ENCODE peak calls at places on chromosomes 5 and 9, in ten cellular contexts. O is activated gamma-delta T cell; H is PC-3; G is HEK293T; I is T follicular helper cell; A is fibroblast of lung; Y is AG10803; Z is kidney; S is Right ventricle myocardium inferior; Q is naive thymus-derived CD8-positive, alpha-beta T cell. F is an unnamed sample.

GRCh38 chr5:34522599-34523381 is 133.3 kb upstream of the RAI14 start:
- DNase-seq in S (no peak), H (peak), Z (no peak), I (peak), Q (peak), O (no peak), A (peak), G (peak), Y (peak), F (no peak)

GRCh38 chr9:14750871-14751270 is 28.3 kb upstream of the CER1 start:
- DNase-seq in G (no peak), Z (no peak), Q (no peak), H (no peak), Y (no peak), A (no peak), S (no peak), I (no peak), O (no peak), F (no peak)

GRCh38 chr9:136095028-136095494 is at the start of gene NACC2:
- DNase-seq in G (peak), Q (no peak), A (peak), Y (peak), Z (no peak), I (no peak), O (peak), S (peak), H (peak), F (no peak)

GRCh38 chr9:85431396-85432102 is 310.2 kb downstream of the AGTPBP1 start:
- DNase-seq in Z (no peak), A (peak), Q (no peak), S (no peak), I (no peak), O (no peak), Y (peak), G (no peak), H (peak), F (no peak)

GRCh38 chr9:106859957-106860715 is 2.8 kb upstream of the ZNF462 start:
- DNase-seq in Z (peak), S (peak), O (no peak), A (peak), I (no peak), G (peak), Q (no peak), Y (no peak), H (peak), F (no peak)

GRCh38 chr5:6705088-6705487 is 8.1 kb upstream of the TENT4A start:
- DNase-seq in H (no peak), Y (no peak), Z (no peak), I (no peak), Q (no peak), S (no peak), O (no peak), A (peak), G (no peak), F (no peak)

GRCh38 chr9:123074627-123075026 is 41.2 kb downstream of the GPR21 start:
- DNase-seq in S (no peak), G (no peak), Z (no peak), H (no peak), I (no peak), A (no peak), O (no peak), Q (no peak), Y (peak), F (no peak)

GRCh38 chr9:93002700-93003099 is 55.4 kb downstream of the FGD3 start:
- DNase-seq in Y (no peak), H (no peak), Q (no peak), O (no peak), G (no peak), I (no peak), A (no peak), Z (no peak), S (no peak), F (no peak)

GRCh38 chr9:37421914-37422288 is 595 bp upstream of the GRHPR start:
- DNase-seq in I (no peak), Z (peak), S (no peak), H (no peak), A (peak), Q (no peak), G (no peak), Y (no peak), O (no peak), F (no peak)

GRCh38 chr9:122084276-122084675 is 8.8 kb downstream of the TTLL11 start:
- DNase-seq in G (no peak), Z (no peak), A (no peak), Y (peak), I (no peak), Q (no peak), S (no peak), O (no peak), H (no peak), F (no peak)

GRCh38 chr5:147512640-147513334 is 2.9 kb upstream of the DPYSL3 start:
- DNase-seq in G (no peak), H (peak), Y (peak), Q (no peak), S (no peak), O (no peak), A (no peak), I (no peak), Z (no peak), F (no peak)

GRCh38 chr9:131469951-131470350 is 32.8 kb upstream of the POMT1 start:
- DNase-seq in G (no peak), H (no peak), Z (no peak), O (no peak), Y (no peak), I (no peak), Q (no peak), A (no peak), S (no peak), F (no peak)

GRCh38 chr5:154754460-154755360 is 467 bp upstream of the LARP1 start:
- DNase-seq in O (peak), Z (peak), S (peak), Q (peak), I (peak), G (peak), Y (peak), H (peak), A (peak), F (peak)

GRCh38 chr5:173633304-173633703 is 16.9 kb upstream of the BOD1 start:
- DNase-seq in Z (no peak), A (no peak), I (no peak), S (no peak), Q (no peak), Y (no peak), H (no peak), O (no peak), G (no peak), F (no peak)

GRCh38 chr5:96408276-96408777 is 24.7 kb downstream of the PCSK1 start:
- DNase-seq in Z (no peak), G (no peak), I (no peak), Y (peak), A (peak), S (no peak), O (no peak), Q (no peak), H (peak), F (no peak)

GRCh38 chr9:72044095-72044494 is 16.3 kb downstream of the C9orf57 start:
- DNase-seq in S (no peak), G (no peak), Y (no peak), A (no peak), O (no peak), Q (no peak), I (no peak), Z (no peak), H (no peak), F (no peak)

GRCh38 chr9:89386797-89387196 is 68.5 kb downstream of the SECISBP2 start:
- DNase-seq in O (no peak), H (no peak), A (no peak), Z (no peak), G (no peak), Q (no peak), S (no peak), Y (no peak), I (no peak), F (no peak)

GRCh38 chr9:132069046-132069898 is 10.4 kb downstream of the MED27 start:
- DNase-seq in H (peak), S (no peak), A (peak), Y (peak), I (no peak), O (no peak), Q (no peak), Z (no peak), G (no peak), F (no peak)

GRCh38 chr9:113580041-113580953 is 116.8 kb downstream of the RGS3 start:
- DNase-seq in H (peak), G (no peak), A (peak), Z (peak), Q (peak), S (peak), O (no peak), I (no peak), Y (no peak), F (peak)

GRCh38 chr5:15834596-15835245 is 334.7 kb downstream of the FBXL7 start:
- DNase-seq in O (no peak), H (peak), Y (peak), Z (no peak), S (no peak), I (no peak), Q (no peak), A (peak), G (no peak), F (no peak)

GRCh38 chr9:95993342-95993741 is 117.9 kb downstream of the ERCC6L2 start:
- DNase-seq in G (no peak), Q (no peak), O (no peak), A (no peak), H (no peak), Y (no peak), S (no peak), Z (no peak), I (no peak), F (no peak)

GRCh38 chr9:86795861-86796497 is 151.3 kb downstream of the GAS1 start:
- DNase-seq in G (no peak), Z (no peak), Y (peak), O (no peak), H (no peak), I (no peak), S (no peak), A (peak), Q (no peak), F (no peak)

GRCh38 chr9:92350129-92350739 is 24.5 kb downstream of the CENPP start:
- DNase-seq in I (no peak), Z (no peak), S (no peak), G (no peak), Y (peak), O (no peak), Q (no peak), A (peak), H (no peak), F (no peak)

GRCh38 chr5:146388418-146388817 is 49.8 kb downstream of the POU4F3 start:
- DNase-seq in G (no peak), A (peak), Y (peak), Z (no peak), I (no peak), H (peak), S (no peak), O (no peak), Q (no peak), F (no peak)

GRCh38 chr5:97735209-97735608 is 552.2 kb upstream of the RIOK2 start:
- DNase-seq in Q (no peak), Y (peak), O (no peak), I (no peak), A (peak), H (peak), Z (no peak), G (no peak), S (no peak), F (no peak)